ENCODE peak calls at places on chromosomes 11 and 22, in seven cellular contexts. I, Z, C, P, U, J and H are unnamed samples.

GRCh38 chr11:66866007-66866406 is 9.1 kb downstream of the LRFN4 start:
- DNase-seq in J (no peak), U (no peak), P (no peak), I (no peak), Z (no peak), C (no peak), H (no peak)

GRCh38 chr11:126585388-126586302 is 230.2 kb downstream of the ST3GAL4 start:
- DNase-seq in C (peak; percentile 76), U (no peak), P (peak; percentile 33), J (peak; percentile 73), I (peak; percentile 22), Z (no peak), H (peak; percentile 80)

GRCh38 chr11:61736310-61736709 is 16.1 kb upstream of the MYRF start:
- DNase-seq in U (no peak), Z (no peak), I (no peak), P (no peak), C (no peak), J (no peak), H (no peak)

GRCh38 chr11:133605493-133605892 is 73.2 kb upstream of the OPCML start:
- DNase-seq in Z (no peak), P (no peak), I (no peak), U (no peak), J (no peak), C (no peak), H (no peak)

GRCh38 chr22:23888615-23889401 is 5.4 kb upstream of the MIF start:
- DNase-seq in Z (no peak), U (no peak), J (no peak), I (no peak), C (no peak), P (no peak), H (no peak)

GRCh38 chr11:48081151-48082010 is 101.0 kb downstream of the PTPRJ start:
- DNase-seq in P (peak; percentile 57), I (no peak), C (peak; percentile 40), J (peak; percentile 89), Z (no peak), U (peak; percentile 55), H (peak; percentile 7)

GRCh38 chr11:68551223-68551622 is 90.7 kb downstream of the PPP6R3 start:
- DNase-seq in C (no peak), U (no peak), J (no peak), I (no peak), Z (no peak), P (no peak), H (no peak)

GRCh38 chr11:59659981-59660380 is 8.9 kb downstream of the PATL1 start:
- DNase-seq in Z (no peak), J (no peak), U (no peak), C (no peak), P (no peak), I (no peak), H (no peak)

GRCh38 chr11:11078344-11078743 is 220.5 kb upstream of the ZBED5 start:
- DNase-seq in I (no peak), P (no peak), C (no peak), U (no peak), J (no peak), Z (no peak), H (no peak)

GRCh38 chr11:78019808-78020207 is 3.3 kb downstream of the KCTD14 start:
- DNase-seq in U (no peak), J (no peak), I (no peak), P (no peak), C (no peak), Z (no peak), H (peak; percentile 55)

GRCh38 chr22:44648821-44649566 is 53.0 kb upstream of the PRR5 start:
- DNase-seq in Z (peak; percentile 46), I (peak; percentile 31), J (no peak), C (no peak), P (no peak), U (no peak), H (peak; percentile 85)

GRCh38 chr11:72727521-72727920 is 24.7 kb downstream of the ARAP1 start:
- DNase-seq in U (no peak), C (no peak), P (no peak), Z (no peak), J (peak; percentile 23), I (no peak), H (no peak)

GRCh38 chr11:4610258-4610935 is 2.4 kb upstream of the TRIM68 start:
- DNase-seq in P (no peak), Z (no peak), U (no peak), C (no peak), I (no peak), J (no peak), H (no peak)

GRCh38 chr22:17218341-17218740 is 894 bp downstream of the ADA2 start:
- DNase-seq in P (no peak), I (no peak), C (no peak), J (no peak), U (no peak), Z (no peak), H (no peak)

GRCh38 chr11:128361451-128362020 is 225.8 kb downstream of the ETS1 start:
- DNase-seq in C (peak; percentile 39), U (no peak), P (no peak), J (no peak), I (no peak), Z (no peak), H (no peak)

GRCh38 chr11:71200761-71201160 is 51.6 kb downstream of the SHANK2 start:
- DNase-seq in C (no peak), Z (peak; percentile 21), P (no peak), I (no peak), U (no peak), J (no peak), H (no peak)

DNA sequence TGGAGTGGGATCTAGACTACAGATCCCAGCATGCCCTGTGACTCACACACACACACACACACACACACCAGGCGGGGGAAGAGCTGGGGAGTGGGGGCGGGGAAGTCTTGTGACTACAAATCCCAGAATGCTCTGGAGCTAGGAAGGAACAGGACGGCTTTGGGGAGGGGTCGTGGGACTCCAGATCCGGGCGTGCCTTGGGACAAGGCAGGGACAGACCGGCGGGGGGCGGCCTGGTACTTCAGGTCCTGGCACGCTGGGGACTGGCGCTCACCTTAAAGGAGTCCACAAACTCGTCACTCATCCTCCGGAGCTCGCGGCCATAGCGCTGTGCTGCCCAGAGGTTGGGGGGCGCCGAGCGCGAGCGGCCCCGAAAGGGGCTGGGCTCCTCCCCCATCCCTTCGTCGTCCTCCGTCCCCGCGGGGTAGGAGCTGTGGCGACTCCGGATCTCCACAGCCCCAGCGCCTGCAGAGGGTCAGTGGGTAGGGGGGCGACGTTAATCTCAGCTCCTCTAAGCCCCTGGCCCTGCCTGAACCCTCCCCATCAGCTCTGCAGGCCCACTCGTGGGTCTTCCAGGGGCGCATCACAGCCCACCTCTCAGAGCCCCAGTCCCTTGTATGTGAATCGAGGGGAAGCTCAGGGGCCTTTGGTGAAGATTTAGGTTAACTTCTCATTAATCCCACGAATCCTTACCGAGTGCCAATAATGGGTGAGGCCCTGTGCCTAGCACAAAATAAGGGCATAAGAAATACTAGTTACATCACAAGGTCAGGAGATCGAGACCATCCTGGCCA is 12.9 kb downstream of the BAD start:
- DNase-seq in J (peak; percentile 95), Z (peak; percentile 93), C (peak; percentile 93), P (peak; percentile 86), I (peak; percentile 93), U (peak; percentile 90), H (peak; percentile 82)
- TF ChIP-seq CTCF in J (peak; percentile 20), Z (peak; percentile 26), C (peak; percentile 9), P (peak; percentile 36), I (no peak), U (no peak), H (peak; percentile 29)

DNA sequence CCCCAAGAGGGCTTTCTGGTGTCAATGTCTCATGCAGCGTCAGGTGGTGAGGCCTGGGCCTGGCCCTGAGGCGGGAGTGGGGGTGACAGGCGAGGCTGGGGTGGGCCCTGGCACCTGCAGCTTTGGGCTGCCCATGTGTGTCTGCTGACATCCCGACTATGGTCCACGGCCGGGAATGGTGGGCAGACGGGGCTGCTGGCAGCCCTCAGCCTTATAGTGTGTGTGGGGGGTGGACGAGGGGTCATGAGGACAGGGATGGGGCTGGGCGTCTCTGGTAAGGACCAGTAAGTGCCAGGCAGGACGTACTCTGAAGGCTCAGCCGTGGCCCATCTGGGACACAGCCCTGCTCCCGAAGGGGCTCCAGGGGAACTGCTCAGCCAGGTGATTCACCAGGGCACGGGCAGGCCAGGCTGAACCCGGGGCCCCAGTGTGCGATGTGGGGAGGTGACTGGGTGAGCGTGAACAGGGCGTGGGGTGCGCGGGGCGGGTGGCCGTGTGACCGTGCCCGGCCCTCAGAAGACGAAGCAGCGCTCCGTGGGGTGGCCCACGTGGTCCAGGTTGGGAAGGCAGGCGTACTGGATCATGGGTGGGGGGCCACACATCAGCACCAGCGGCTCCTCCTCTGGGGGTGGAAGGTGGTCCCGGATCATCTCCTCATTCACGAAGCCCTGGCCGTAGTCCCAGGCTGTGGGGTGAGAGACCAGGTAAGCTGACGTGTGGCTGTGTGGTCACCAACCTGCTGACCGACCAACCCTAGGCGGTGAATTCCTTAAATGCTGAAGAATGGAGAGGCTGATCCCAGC is 4.8 kb upstream of the POLDIP3 start:
- DNase-seq in C (no peak), J (no peak), Z (no peak), U (no peak), I (peak; percentile 16), P (no peak), H (no peak)
- H3K4me1 ChIP-seq in C (peaks cover 25% of the 10 kb centered on the region), J (peaks cover 31% of the 10 kb centered on the region), Z (peaks cover 17% of the 10 kb centered on the region), U (peaks cover 6% of the 10 kb centered on the region), I (peaks cover 61% of the 10 kb centered on the region), P (peaks cover 42% of the 10 kb centered on the region), H (peaks cover 16% of the 10 kb centered on the region)

DNA sequence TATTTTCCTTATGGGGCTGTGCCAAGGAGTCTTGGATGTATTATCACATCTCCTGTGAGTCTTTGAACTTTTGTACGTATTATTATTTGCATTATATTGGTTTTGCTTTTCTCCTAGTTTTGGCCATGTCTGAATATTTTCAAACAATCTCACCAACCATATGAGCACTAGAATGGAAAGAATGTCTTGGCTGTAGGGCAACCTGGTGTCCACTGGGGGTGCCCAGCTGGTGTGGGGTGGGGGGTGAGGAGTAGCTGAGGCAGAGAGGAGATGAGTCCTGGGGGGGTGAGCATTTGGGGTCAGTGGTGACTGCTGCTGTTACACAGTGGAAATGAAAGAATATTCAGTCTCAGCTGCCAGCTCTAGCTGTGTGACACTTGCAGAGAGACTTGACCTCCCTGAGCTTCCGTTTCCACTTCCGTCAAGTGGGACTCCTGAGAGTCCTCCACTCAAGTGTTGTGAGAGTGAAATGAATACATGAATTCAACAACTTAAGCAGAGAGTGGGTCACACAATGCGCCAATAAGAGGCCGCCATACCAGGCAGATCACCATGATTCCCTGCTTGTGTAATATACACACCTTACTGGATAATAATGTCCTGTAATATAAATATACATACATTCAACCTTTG is 12.7 kb upstream of the PVALB start:
- DNase-seq in P (no peak), U (no peak), C (no peak), Z (peak; percentile 66), J (no peak), I (no peak), H (no peak)
- TF ChIP-seq CTCF in P (no peak), U (no peak), C (no peak), Z (no peak), J (no peak), I (no peak), H (no peak)

DNA sequence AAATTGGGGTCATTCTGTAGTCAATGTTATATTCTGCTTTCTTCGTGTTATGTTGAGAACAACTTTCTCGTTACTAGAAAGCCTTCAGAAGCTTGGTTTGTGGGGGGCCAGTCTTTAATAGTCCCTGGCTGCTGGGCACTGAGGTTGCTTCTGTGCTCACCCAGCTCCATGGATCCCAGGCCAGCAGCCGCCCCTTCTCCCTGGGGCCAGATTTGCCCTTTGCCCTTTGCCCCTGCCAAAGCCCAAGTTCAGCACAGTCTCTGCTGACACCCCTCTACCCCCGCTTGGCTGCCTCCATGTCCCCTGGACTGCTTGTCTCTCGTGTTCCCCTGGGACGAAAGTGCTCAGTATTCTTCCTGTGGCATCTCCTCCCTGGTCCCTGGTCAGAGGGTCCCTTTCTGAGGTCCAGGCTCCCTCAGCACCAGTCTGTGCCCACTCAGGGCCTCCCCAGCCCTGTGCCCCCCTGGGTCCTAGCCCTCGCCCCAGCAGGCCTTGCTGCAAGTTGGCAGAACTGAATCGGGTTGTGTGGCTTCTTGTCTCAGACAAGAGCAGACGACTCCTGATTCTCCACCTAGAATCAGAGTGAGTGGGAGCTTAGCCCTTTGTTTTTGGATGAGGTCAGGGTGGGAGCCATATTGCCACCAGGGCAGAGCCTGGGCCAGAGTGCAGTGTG is 6.7 kb downstream of the TSPO start:
- DNase-seq in Z (no peak), C (no peak), J (no peak), I (no peak), U (no peak), P (no peak), H (no peak)
- H3K4me1 ChIP-seq in Z (peaks cover 7% of the 10 kb centered on the region), C (peaks cover 14% of the 10 kb centered on the region), J (peaks cover 17% of the 10 kb centered on the region), I (peaks cover 57% of the 10 kb centered on the region), U (peaks cover under 1% of the 10 kb centered on the region), P (peaks cover 10% of the 10 kb centered on the region), H (peaks cover 17% of the 10 kb centered on the region)